ENCODE peak calls at places on chromosomes 16 and 17, in six cellular contexts. V is activated CD4-positive, CD25-positive, alpha-beta regulatory T cell; H is NCI-H187; M is pons; K is activated CD4-positive, alpha-beta T cell treated with anti-CD3 and anti-CD28 coated beads, Interleukin-2, amount 50 U/mL, for 1 hour; G is T-cell. X is an unnamed sample.

GRCh38 chr16:28499854-28500253 is 5.4 kb downstream of the APOBR start:
- DNase-seq in H (no peak), G (no peak), V (no peak), K (no peak), M (no peak), X (no peak)

GRCh38 chr17:56440391-56440790 is 153.1 kb upstream of the NOG start:
- DNase-seq in K (no peak), M (no peak), V (no peak), H (no peak), G (no peak), X (peak; percentile 3)

GRCh38 chr17:69672924-69673323 is 258.4 kb downstream of the MAP2K6 start:
- DNase-seq in H (no peak), G (no peak), K (no peak), M (peak; percentile 8), V (no peak), X (peak; percentile 74)

GRCh38 chr16:77618011-77618410 is 104.3 kb upstream of the NUDT7 start:
- DNase-seq in V (no peak), K (no peak), H (no peak), G (no peak), M (no peak), X (peak; percentile 9)

GRCh38 chr16:82609140-82609539 is 17.6 kb upstream of the CDH13 start:
- DNase-seq in K (no peak), V (no peak), H (no peak), M (no peak), G (no peak), X (no peak)

GRCh38 chr17:69501591-69502468 is 87.3 kb downstream of the MAP2K6 start:
- DNase-seq in M (peak; percentile 67), G (no peak), H (no peak), V (no peak), K (no peak), X (peak; percentile 55)

GRCh38 chr17:17703608-17703919 is 22.3 kb downstream of the RAI1 start:
- DNase-seq in G (no peak), H (no peak), K (no peak), V (no peak), M (no peak), X (no peak)

GRCh38 chr16:80366023-80366422 is 174.8 kb upstream of the DYNLRB2 start:
- DNase-seq in G (no peak), H (no peak), V (no peak), K (no peak), M (no peak), X (no peak)

GRCh38 chr17:43456661-43457361 is 27.0 kb upstream of the DHX8 start:
- DNase-seq in H (no peak), G (no peak), M (no peak), K (no peak), V (no peak), X (peak; percentile 46)

GRCh38 chr17:17800504-17801021 is 36.2 kb downstream of the SREBF1 start:
- DNase-seq in H (no peak), V (no peak), G (no peak), M (no peak), K (no peak), X (no peak)

GRCh38 chr17:31568140-31568938 is 176.9 kb downstream of the RAB11FIP4 start:
- DNase-seq in H (no peak), K (no peak), G (no peak), V (no peak), M (peak; percentile 39), X (peak; percentile 55)

GRCh38 chr16:30619207-30619606 is 9.0 kb upstream of the ZNF689 start:
- DNase-seq in V (no peak), K (no peak), H (no peak), M (no peak), G (no peak), X (peak; percentile 34)

GRCh38 chr17:60602385-60602742 is 2.4 kb downstream of the PPM1D start:
- DNase-seq in M (no peak), G (no peak), V (no peak), K (no peak), H (no peak), X (no peak)

GRCh38 chr16:15701975-15702970 is 52.2 kb downstream of the NDE1 start:
- DNase-seq in V (no peak), G (no peak), H (no peak), K (no peak), M (no peak), X (no peak)

GRCh38 chr16:11692651-11693050 is 24.4 kb downstream of the SNN start:
- DNase-seq in H (no peak), G (no peak), M (no peak), V (no peak), K (no peak), X (no peak)

GRCh38 chr16:28136751-28137434 is 73.4 kb upstream of the GSG1L start:
- DNase-seq in M (peak; percentile 95), V (no peak), H (no peak), G (peak; percentile 45), K (peak; percentile 42), X (peak; percentile 12)

X was measured in cardiac fibroblast.